ENCODE peak calls at places on chromosome 11, in five cellular contexts. One of them, this sample, is unnamed.

GRCh38 chr11:119352857-119353260 is 6.4 kb upstream of the MFRP start:
- DNase-seq in foreskin fibroblast: no peak
- DNase-seq in brain microvascular endothelial cell: no peak
- DNase-seq in spleen: peak; percentile 12
- DNase-seq in epithelial cell of esophagus: no peak
- DNase-seq in this sample: no peak

GRCh38 chr11:69666261-69666660 is 8.9 kb downstream of the LTO1 start:
- DNase-seq in foreskin fibroblast: no peak
- DNase-seq in brain microvascular endothelial cell: no peak
- DNase-seq in spleen: peak; percentile 39
- DNase-seq in epithelial cell of esophagus: no peak
- DNase-seq in this sample: no peak

GRCh38 chr11:105229257-105229656 is 89.7 kb upstream of the CARD18 start:
- DNase-seq in foreskin fibroblast: peak; percentile 61
- DNase-seq in brain microvascular endothelial cell: no peak
- DNase-seq in spleen: no peak
- DNase-seq in epithelial cell of esophagus: peak; percentile 46
- DNase-seq in this sample: peak; percentile 41

GRCh38 chr11:76672431-76673163 is 2.0 kb upstream of the LRRC32 start:
- DNase-seq in foreskin fibroblast: no peak
- DNase-seq in brain microvascular endothelial cell: no peak
- DNase-seq in spleen: peak; percentile 94
- DNase-seq in epithelial cell of esophagus: no peak
- DNase-seq in this sample: no peak

GRCh38 chr11:113906038-113906437 is 1.4 kb downstream of the HTR3B start:
- DNase-seq in foreskin fibroblast: peak; percentile 28
- DNase-seq in brain microvascular endothelial cell: no peak
- DNase-seq in spleen: no peak
- DNase-seq in epithelial cell of esophagus: peak; percentile 63
- DNase-seq in this sample: peak; percentile 9

GRCh38 chr11:43419460-43419859 is 60.7 kb downstream of the TTC17 start:
- DNase-seq in foreskin fibroblast: peak; percentile 10
- DNase-seq in brain microvascular endothelial cell: peak; percentile 34
- DNase-seq in spleen: no peak
- DNase-seq in epithelial cell of esophagus: peak; percentile 60
- DNase-seq in this sample: peak; percentile 58

GRCh38 chr11:6599884-6600390 is 3.5 kb downstream of the RRP8 start:
- DNase-seq in foreskin fibroblast: no peak
- DNase-seq in brain microvascular endothelial cell: no peak
- DNase-seq in spleen: no peak
- DNase-seq in epithelial cell of esophagus: no peak
- DNase-seq in this sample: no peak

GRCh38 chr11:12179019-12179418 is 68.6 kb downstream of the MICAL2 start:
- DNase-seq in foreskin fibroblast: no peak
- DNase-seq in brain microvascular endothelial cell: no peak
- DNase-seq in spleen: no peak
- DNase-seq in epithelial cell of esophagus: peak; percentile 41
- DNase-seq in this sample: no peak

GRCh38 chr11:31932879-31933278 is 121.8 kb upstream of the PAX6 start:
- DNase-seq in foreskin fibroblast: no peak
- DNase-seq in brain microvascular endothelial cell: no peak
- DNase-seq in spleen: no peak
- DNase-seq in epithelial cell of esophagus: no peak
- DNase-seq in this sample: no peak

GRCh38 chr11:78656327-78656726 is 81.7 kb upstream of the NARS2 start:
- DNase-seq in foreskin fibroblast: no peak
- DNase-seq in brain microvascular endothelial cell: no peak
- DNase-seq in spleen: no peak
- DNase-seq in epithelial cell of esophagus: no peak
- DNase-seq in this sample: no peak

GRCh38 chr11:67275606-67276409 is 9.5 kb downstream of the GRK2 start:
- DNase-seq in foreskin fibroblast: no peak
- DNase-seq in brain microvascular endothelial cell: no peak
- DNase-seq in spleen: peak; percentile 82
- DNase-seq in epithelial cell of esophagus: no peak
- DNase-seq in this sample: no peak

GRCh38 chr11:102513869-102514268 is 16.7 kb downstream of the MMP7 start:
- DNase-seq in foreskin fibroblast: peak; percentile 33
- DNase-seq in brain microvascular endothelial cell: peak; percentile 6
- DNase-seq in spleen: no peak
- DNase-seq in epithelial cell of esophagus: peak; percentile 60
- DNase-seq in this sample: no peak

GRCh38 chr11:125591659-125592304 is 870 bp upstream of the STT3A start:
- DNase-seq in foreskin fibroblast: peak; percentile 13
- DNase-seq in brain microvascular endothelial cell: peak; percentile 17
- DNase-seq in spleen: peak; percentile 90
- DNase-seq in epithelial cell of esophagus: peak; percentile 64
- DNase-seq in this sample: peak; percentile 44

GRCh38 chr11:44775366-44776356 is 48.9 kb downstream of the TSPAN18 start:
- DNase-seq in foreskin fibroblast: no peak
- DNase-seq in brain microvascular endothelial cell: peak; percentile 32
- DNase-seq in spleen: peak; percentile 75
- DNase-seq in epithelial cell of esophagus: peak; percentile 63
- DNase-seq in this sample: no peak

GRCh38 chr11:7060828-7061227 is 28.0 kb upstream of the RBMXL2 start:
- DNase-seq in foreskin fibroblast: peak; percentile 54
- DNase-seq in brain microvascular endothelial cell: peak; percentile 45
- DNase-seq in spleen: no peak
- DNase-seq in epithelial cell of esophagus: no peak
- DNase-seq in this sample: peak; percentile 40

GRCh38 chr11:130522284-130522961 is 74.0 kb downstream of the ADAMTS15 start:
- DNase-seq in foreskin fibroblast: peak; percentile 89
- DNase-seq in brain microvascular endothelial cell: peak; percentile 93
- DNase-seq in spleen: no peak
- DNase-seq in epithelial cell of esophagus: peak; percentile 87
- DNase-seq in this sample: peak; percentile 93

GRCh38 chr11:57779275-57779674 is 17.7 kb downstream of the CTNND1 start:
- DNase-seq in foreskin fibroblast: no peak
- DNase-seq in brain microvascular endothelial cell: peak; percentile 45
- DNase-seq in spleen: no peak
- DNase-seq in epithelial cell of esophagus: peak; percentile 64
- DNase-seq in this sample: peak; percentile 64

GRCh38 chr11:44556735-44557409 is 8.6 kb upstream of the CD82 start:
- DNase-seq in foreskin fibroblast: no peak
- DNase-seq in brain microvascular endothelial cell: peak; percentile 45
- DNase-seq in spleen: peak; percentile 88
- DNase-seq in epithelial cell of esophagus: peak; percentile 59
- DNase-seq in this sample: peak; percentile 63

GRCh38 chr11:57568330-57568766 is 876 bp upstream of the UBE2L6 start:
- DNase-seq in foreskin fibroblast: peak; percentile 72
- DNase-seq in brain microvascular endothelial cell: peak; percentile 60
- DNase-seq in spleen: no peak
- DNase-seq in epithelial cell of esophagus: peak; percentile 78
- DNase-seq in this sample: peak; percentile 68

GRCh38 chr11:128283445-128283844 is 303.9 kb downstream of the ETS1 start:
- DNase-seq in foreskin fibroblast: peak; percentile 43
- DNase-seq in brain microvascular endothelial cell: no peak
- DNase-seq in spleen: no peak
- DNase-seq in epithelial cell of esophagus: no peak
- DNase-seq in this sample: no peak

GRCh38 chr11:125404811-125405481 is 91.1 kb downstream of the FEZ1 start:
- DNase-seq in foreskin fibroblast: peak; percentile 31
- DNase-seq in brain microvascular endothelial cell: peak; percentile 37
- DNase-seq in spleen: peak; percentile 89
- DNase-seq in epithelial cell of esophagus: peak; percentile 50
- DNase-seq in this sample: peak; percentile 32

GRCh38 chr11:57082125-57082524 is 93.4 kb downstream of the OR5AK2 start:
- DNase-seq in foreskin fibroblast: no peak
- DNase-seq in brain microvascular endothelial cell: no peak
- DNase-seq in spleen: no peak
- DNase-seq in epithelial cell of esophagus: no peak
- DNase-seq in this sample: no peak

GRCh38 chr11:8566613-8567210 is 27.3 kb downstream of the STK33 start:
- DNase-seq in foreskin fibroblast: peak; percentile 26
- DNase-seq in brain microvascular endothelial cell: peak; percentile 7
- DNase-seq in spleen: no peak
- DNase-seq in epithelial cell of esophagus: peak; percentile 69
- DNase-seq in this sample: peak; percentile 68

GRCh38 chr11:74269161-74269809 is 42.2 kb downstream of the P4HA3 start:
- DNase-seq in foreskin fibroblast: no peak
- DNase-seq in brain microvascular endothelial cell: no peak
- DNase-seq in spleen: no peak
- DNase-seq in epithelial cell of esophagus: peak; percentile 21
- DNase-seq in this sample: peak; percentile 32

GRCh38 chr11:69948256-69949141 is 129.3 kb upstream of the FGF3 start:
- DNase-seq in foreskin fibroblast: peak; percentile 6
- DNase-seq in brain microvascular endothelial cell: peak; percentile 56
- DNase-seq in spleen: peak; percentile 57
- DNase-seq in epithelial cell of esophagus: peak; percentile 74
- DNase-seq in this sample: peak; percentile 41

GRCh38 chr11:18171377-18172000 is 1.1 kb upstream of the MRGPRX4 start:
- DNase-seq in foreskin fibroblast: peak; percentile 13
- DNase-seq in brain microvascular endothelial cell: peak; percentile 12
- DNase-seq in spleen: no peak
- DNase-seq in epithelial cell of esophagus: peak; percentile 35
- DNase-seq in this sample: no peak
- TF ChIP-seq CTCF in foreskin fibroblast: peak; percentile 58
- TF ChIP-seq CTCF in brain microvascular endothelial cell: peak; percentile 74
- TF ChIP-seq CTCF in spleen: peak; percentile 23
- TF ChIP-seq CTCF in epithelial cell of esophagus: peak; percentile 65
- TF ChIP-seq CTCF in this sample: peak; percentile 55

GRCh38 chr11:30322826-30323710 is at the start of gene ARL14EP:
- DNase-seq in foreskin fibroblast: peak; percentile 95
- DNase-seq in brain microvascular endothelial cell: peak; percentile 94
- DNase-seq in spleen: peak; percentile 98
- DNase-seq in epithelial cell of esophagus: peak; percentile 98
- DNase-seq in this sample: peak; percentile 99

GRCh38 chr11:30326114-30326783 is 3.3 kb downstream of the ARL14EP start:
- DNase-seq in foreskin fibroblast: no peak
- DNase-seq in brain microvascular endothelial cell: peak; percentile 43
- DNase-seq in spleen: no peak
- DNase-seq in epithelial cell of esophagus: peak; percentile 35
- DNase-seq in this sample: peak; percentile 33

GRCh38 chr11:30321321-30321720 is 1.6 kb upstream of the ARL14EP start:
- DNase-seq in foreskin fibroblast: no peak
- DNase-seq in brain microvascular endothelial cell: no peak
- DNase-seq in spleen: no peak
- DNase-seq in epithelial cell of esophagus: no peak
- DNase-seq in this sample: no peak

GRCh38 chr11:30326911-30327310 is 4.0 kb downstream of the ARL14EP start:
- DNase-seq in foreskin fibroblast: no peak
- DNase-seq in brain microvascular endothelial cell: no peak
- DNase-seq in spleen: no peak
- DNase-seq in epithelial cell of esophagus: no peak
- DNase-seq in this sample: no peak

GRCh38 chr11:30322162-30322561 is 742 bp upstream of the ARL14EP start:
- DNase-seq in foreskin fibroblast: no peak
- DNase-seq in brain microvascular endothelial cell: no peak
- DNase-seq in spleen: no peak
- DNase-seq in epithelial cell of esophagus: no peak
- DNase-seq in this sample: no peak
- H3K4me3 ChIP-seq in foreskin fibroblast: peak overlapping the region; percentile 91
- H3K4me3 ChIP-seq in brain microvascular endothelial cell: no peak overlapping the region
- H3K4me3 ChIP-seq in spleen: no peak overlapping the region
- H3K4me3 ChIP-seq in epithelial cell of esophagus: peak overlapping the region; percentile 95
- H3K4me3 ChIP-seq in this sample: no peak overlapping the region

DNA sequence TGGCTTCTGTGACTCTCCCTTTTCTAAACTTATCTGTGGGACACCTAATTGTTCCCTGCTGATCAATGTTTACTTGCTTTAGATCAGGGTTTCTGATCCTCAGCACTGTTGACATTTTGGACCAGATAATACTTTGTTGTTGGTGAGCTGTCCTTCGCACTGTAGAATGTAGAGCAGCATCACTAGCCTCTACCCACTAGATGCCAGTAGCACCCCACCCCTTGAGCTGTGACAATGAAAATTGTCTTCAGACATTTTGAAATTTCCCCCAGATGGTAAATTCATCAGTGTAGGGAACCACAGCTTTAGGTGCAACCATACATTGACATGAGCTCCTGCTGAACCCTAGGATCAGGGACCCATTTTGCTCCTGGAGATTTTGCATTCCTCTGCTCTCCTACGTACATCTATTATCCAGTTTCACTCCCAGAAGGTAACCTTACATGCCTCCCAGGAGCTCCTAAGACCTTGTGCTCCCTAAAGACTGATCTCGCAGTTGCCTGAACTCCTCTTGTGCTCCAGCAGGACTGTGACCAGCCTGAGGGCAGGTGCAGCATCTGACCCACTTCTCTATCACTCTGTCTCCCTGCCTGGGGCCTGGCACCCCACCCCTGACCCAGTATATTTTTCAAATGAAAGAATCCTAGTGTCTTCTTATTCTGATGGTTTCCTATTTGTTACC is 107.8 kb downstream of the FAR1 start:
- DNase-seq in foreskin fibroblast: peak; percentile 2
- DNase-seq in brain microvascular endothelial cell: no peak
- DNase-seq in spleen: no peak
- DNase-seq in epithelial cell of esophagus: peak; percentile 12
- DNase-seq in this sample: no peak
- TF ChIP-seq CTCF in foreskin fibroblast: peak; percentile 3
- TF ChIP-seq CTCF in brain microvascular endothelial cell: peak; percentile 50
- TF ChIP-seq CTCF in spleen: no peak
- TF ChIP-seq CTCF in epithelial cell of esophagus: peak; percentile 44
- TF ChIP-seq CTCF in this sample: peak; percentile 34

GRCh38 chr11:9757809-9758675 is 94.2 kb downstream of the SWAP70 start:
- DNase-seq in foreskin fibroblast: peak; percentile 73
- DNase-seq in brain microvascular endothelial cell: peak; percentile 54
- DNase-seq in spleen: peak; percentile 98
- DNase-seq in epithelial cell of esophagus: peak; percentile 78
- DNase-seq in this sample: peak; percentile 72

GRCh38 chr11:9758676-9759518 is 95.0 kb downstream of the SWAP70 start:
- DNase-seq in foreskin fibroblast: peak; percentile 86
- DNase-seq in brain microvascular endothelial cell: peak; percentile 64
- DNase-seq in spleen: peak; percentile 91
- DNase-seq in epithelial cell of esophagus: peak; percentile 75
- DNase-seq in this sample: peak; percentile 85

GRCh38 chr11:9761441-9761945 is 97.6 kb downstream of the SWAP70 start:
- DNase-seq in foreskin fibroblast: no peak
- DNase-seq in brain microvascular endothelial cell: no peak
- DNase-seq in spleen: no peak
- DNase-seq in epithelial cell of esophagus: peak; percentile 52
- DNase-seq in this sample: peak; percentile 53

GRCh38 chr11:9759519-9760179 is 95.8 kb downstream of the SWAP70 start:
- DNase-seq in foreskin fibroblast: peak; percentile 100
- DNase-seq in brain microvascular endothelial cell: peak; percentile 100
- DNase-seq in spleen: peak; percentile 81
- DNase-seq in epithelial cell of esophagus: peak; percentile 100
- DNase-seq in this sample: peak; percentile 100

GRCh38 chr11:9760180-9760550 is 96.3 kb downstream of the SWAP70 start:
- DNase-seq in foreskin fibroblast: peak; percentile 93
- DNase-seq in brain microvascular endothelial cell: peak; percentile 88
- DNase-seq in spleen: no peak
- DNase-seq in epithelial cell of esophagus: peak; percentile 22
- DNase-seq in this sample: peak; percentile 99
- H3K4me3 ChIP-seq in foreskin fibroblast: no peak overlapping the region
- H3K4me3 ChIP-seq in brain microvascular endothelial cell: no peak overlapping the region
- H3K4me3 ChIP-seq in spleen: no peak overlapping the region
- H3K4me3 ChIP-seq in epithelial cell of esophagus: no peak overlapping the region
- H3K4me3 ChIP-seq in this sample: no peak overlapping the region

GRCh38 chr11:64656797-64657196 is 65.8 kb downstream of the SLC22A12 start:
- DNase-seq in foreskin fibroblast: no peak
- DNase-seq in brain microvascular endothelial cell: no peak
- DNase-seq in spleen: no peak
- DNase-seq in epithelial cell of esophagus: no peak
- DNase-seq in this sample: no peak
- TF ChIP-seq CTCF in foreskin fibroblast: no peak
- TF ChIP-seq CTCF in brain microvascular endothelial cell: peak; percentile 40
- TF ChIP-seq CTCF in spleen: no peak
- TF ChIP-seq CTCF in epithelial cell of esophagus: no peak
- TF ChIP-seq CTCF in this sample: no peak

GRCh38 chr11:1237128-1237580 is 14.3 kb downstream of the MUC5B start:
- DNase-seq in foreskin fibroblast: no peak
- DNase-seq in brain microvascular endothelial cell: no peak
- DNase-seq in spleen: peak; percentile 58
- DNase-seq in epithelial cell of esophagus: no peak
- DNase-seq in this sample: no peak
- H3K4me3 ChIP-seq in foreskin fibroblast: no peak overlapping the region
- H3K4me3 ChIP-seq in brain microvascular endothelial cell: no peak overlapping the region
- H3K4me3 ChIP-seq in spleen: no peak overlapping the region
- H3K4me3 ChIP-seq in epithelial cell of esophagus: no peak overlapping the region
- H3K4me3 ChIP-seq in this sample: no peak overlapping the region

This sample was measured in astrocyte of the spinal cord.